ENCODE peak calls at places on chromosomes 2 and 18, in four cellular contexts. V is coronary artery, P is astrocyte of the spinal cord, F is AG04450. U is an unnamed sample.

GRCh38 chr2:211755187-211755586 is 783.4 kb downstream of the ERBB4 start:
- DNase-seq in V (no peak), P (no peak), F (no peak), U (no peak)

GRCh38 chr2:47811668-47812067 is 28.7 kb downstream of the MSH6 start:
- DNase-seq in P (no peak), F (no peak), V (no peak), U (no peak)

GRCh38 chr18:8895987-8896619 is 190.7 kb downstream of the MTCL1 start:
- DNase-seq in F (peak), P (peak), V (no peak), U (peak)

GRCh38 chr2:209519271-209519670 is 95.4 kb downstream of the MAP2 start:
- DNase-seq in F (no peak), P (no peak), V (no peak), U (no peak)

GRCh38 chr2:230323385-230324106 is 3.4 kb upstream of the SP140L start:
- DNase-seq in F (no peak), P (no peak), V (no peak), U (no peak)

GRCh38 chr2:239278361-239278760 is 122.5 kb downstream of the HDAC4 start:
- DNase-seq in F (no peak), P (no peak), V (no peak), U (no peak)

GRCh38 chr2:74567862-74568261 is 13.3 kb downstream of the DOK1 start:
- DNase-seq in F (no peak), P (peak), V (no peak), U (peak)

GRCh38 chr2:200877443-200877842 is 11.4 kb downstream of the PPIL3 start:
- DNase-seq in F (no peak), V (no peak), P (no peak), U (no peak)

GRCh38 chr2:223868005-223868404 is 30.6 kb upstream of the AP1S3 start:
- DNase-seq in P (no peak), F (no peak), V (no peak), U (no peak)

GRCh38 chr2:19706332-19706731 is 195.5 kb downstream of the TTC32 start:
- DNase-seq in P (no peak), F (no peak), V (no peak), U (no peak)

GRCh38 chr18:74082476-74083070 is 65.1 kb downstream of the FBXO15 start:
- DNase-seq in V (no peak), F (no peak), P (peak), U (peak)

GRCh38 chr2:48566582-48566981 is 36.6 kb downstream of the STON1 start:
- DNase-seq in F (no peak), P (peak), V (no peak), U (peak)

GRCh38 chr2:236853558-236853957 is 232.1 kb upstream of the COPS8 start:
- DNase-seq in P (no peak), F (no peak), V (peak), U (no peak)

GRCh38 chr2:201235865-201236811 is 24.2 kb upstream of the CASP8 start:
- DNase-seq in V (no peak), F (peak), P (peak), U (peak)

GRCh38 chr2:171670655-171671054 is 16.6 kb upstream of the DYNC1I2 start:
- DNase-seq in V (no peak), P (no peak), F (no peak), U (peak)

GRCh38 chr2:20391951-20392699 is 41.5 kb upstream of the PUM2 start:
- DNase-seq in V (no peak), P (no peak), F (no peak), U (no peak)

GRCh38 chr18:38458673-38459072 is 893.1 kb upstream of the CELF4 start:
- DNase-seq in V (no peak), F (no peak), P (no peak), U (no peak)

GRCh38 chr2:176079851-176080539 is 3.8 kb downstream of the EVX2 start:
- DNase-seq in F (no peak), V (peak), P (no peak), U (peak)

GRCh38 chr2:6957031-6957714 is 40.0 kb downstream of the RNF144A start:
- DNase-seq in P (no peak), F (no peak), V (no peak), U (no peak)

GRCh38 chr2:26652361-26653041 is 11.3 kb upstream of the CIB4 start:
- DNase-seq in V (peak), P (no peak), F (peak), U (peak)

GRCh38 chr18:62420513-62421209 is 95.6 kb downstream of the TNFRSF11A start:
- DNase-seq in P (peak), F (no peak), V (no peak), U (peak)

GRCh38 chr2:100675373-100675772 is 112.6 kb downstream of the PDCL3 start:
- DNase-seq in V (peak), F (no peak), P (no peak), U (no peak)

GRCh38 chr2:68432696-68433658 is 34.1 kb downstream of the FBXO48 start:
- DNase-seq in F (no peak), P (no peak), V (no peak), U (no peak)

GRCh38 chr2:85792783-85793441 is 39.1 kb downstream of the ATOH8 start:
- DNase-seq in F (peak), P (peak), V (no peak), U (peak)

GRCh38 chr2:231522418-231523180 is 7.6 kb downstream of the NMUR1 start:
- DNase-seq in P (no peak), V (no peak), F (peak), U (peak)

GRCh38 chr2:236745420-236746210 is 176.0 kb downstream of the ACKR3 start:
- DNase-seq in P (peak), V (no peak), F (no peak), U (peak)

GRCh38 chr2:154375625-154376020 is 322.9 kb upstream of the KCNJ3 start:
- DNase-seq in F (no peak), P (peak), V (no peak), U (peak)

GRCh38 chr2:62197017-62197586 is 1.2 kb downstream of the B3GNT2 start:
- DNase-seq in V (no peak), P (no peak), F (no peak), U (no peak)

GRCh38 chr2:172095146-172095904 is 7.4 kb downstream of the DLX2 start:
- DNase-seq in V (no peak), P (peak), F (peak), U (peak)

GRCh38 chr2:159035790-159036411 is 67.5 kb downstream of the TANC1 start:
- DNase-seq in V (no peak), P (peak), F (no peak), U (peak)

GRCh38 chr2:156327835-156328401 is 4.6 kb downstream of the NR4A2 start:
- DNase-seq in V (no peak), F (no peak), P (no peak), U (no peak)

GRCh38 chr2:112140413-112140802 is 2.2 kb downstream of the FBLN7 start:
- DNase-seq in V (no peak), P (no peak), F (no peak), U (no peak)

GRCh38 chr2:207844648-207845047 is 74.9 kb upstream of the FZD5 start:
- DNase-seq in P (no peak), V (no peak), F (no peak), U (no peak)

GRCh38 chr2:226552571-226553285 is 246.9 kb downstream of the IRS1 start:
- DNase-seq in P (no peak), F (no peak), V (no peak), U (no peak)

GRCh38 chr2:143674055-143674454 is 544.8 kb downstream of the ARHGAP15 start:
- DNase-seq in V (no peak), F (no peak), P (no peak), U (no peak)

GRCh38 chr2:136242687-136243277 is 124.8 kb upstream of the CXCR4 start:
- DNase-seq in F (no peak), P (no peak), V (no peak), U (no peak)

GRCh38 chr2:230614913-230615332 is 97.7 kb upstream of the CAB39 start:
- DNase-seq in F (no peak), P (no peak), V (no peak), U (no peak)

GRCh38 chr2:49811502-49811901 is 657.2 kb upstream of the FSHR start:
- DNase-seq in F (no peak), P (no peak), V (no peak), U (no peak)

GRCh38 chr2:85717308-85718005 is 23.3 kb downstream of the GNLY start:
- DNase-seq in P (no peak), V (peak), F (no peak), U (peak)

GRCh38 chr18:31424383-31424988 is 23.1 kb upstream of the DSG3 start:
- DNase-seq in P (peak), V (no peak), F (no peak), U (peak)
- TF ChIP-seq CTCF in P (peak), V (no peak), F (peak), U (peak)

GRCh38 chr2:96260404-96261260 is 5.2 kb downstream of the TMEM127 start:
- DNase-seq in F (peak), V (peak), P (peak), U (peak)
- TF ChIP-seq CTCF in F (peak), V (no peak), P (peak), U (peak)

DNA sequence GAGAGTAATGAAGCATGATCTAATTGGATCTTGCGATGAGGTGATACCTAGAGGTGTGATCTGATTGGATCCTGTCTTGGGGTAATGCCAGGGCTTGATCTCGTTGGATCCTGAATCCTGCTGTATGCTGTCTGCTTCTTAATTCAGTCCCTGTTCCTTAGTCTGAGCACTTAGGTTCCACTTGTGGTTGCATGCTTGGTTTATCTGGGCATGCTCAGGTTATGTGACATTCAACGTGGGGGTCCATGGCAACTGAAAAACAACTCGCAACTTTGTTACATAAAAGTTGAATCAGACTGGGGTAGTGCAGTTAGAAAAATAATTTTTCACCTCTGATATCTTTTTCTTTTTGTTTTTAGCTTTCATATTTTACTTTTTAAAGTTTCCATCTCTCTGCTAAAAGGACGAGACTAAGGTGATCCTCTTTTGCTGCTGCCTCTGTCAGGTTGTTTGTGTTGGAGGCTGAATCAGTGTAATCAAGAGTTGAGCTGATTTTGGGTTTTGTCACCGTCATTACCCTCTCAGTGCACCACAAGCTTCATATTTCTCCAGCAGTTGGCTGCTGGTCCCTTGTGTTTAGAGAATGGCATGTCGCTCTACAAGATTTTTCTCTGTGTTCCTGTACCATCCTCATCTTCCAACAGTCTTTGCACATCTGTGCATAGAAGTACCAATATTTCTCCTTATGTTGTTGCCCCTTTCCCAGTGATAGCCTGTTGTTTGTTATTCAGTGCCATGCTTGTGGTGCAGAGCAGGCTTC is 67.9 kb downstream of the NCOA1 start:
- DNase-seq in V (no peak), F (no peak), P (no peak), U (no peak)
- TF ChIP-seq CTCF in V (no peak), F (no peak), P (no peak), U (no peak)

GRCh38 chr2:10566021-10566420 is 117.9 kb upstream of the ODC1 start:
- DNase-seq in V (no peak), P (no peak), F (no peak), U (no peak)
- TF ChIP-seq CTCF in V (no peak), P (no peak), F (no peak), U (no peak)

GRCh38 chr2:216064014-216064630 is 17.5 kb downstream of the PECR start:
- DNase-seq in V (no peak), F (no peak), P (no peak), U (peak)
- TF ChIP-seq CTCF in V (no peak), F (no peak), P (peak), U (no peak)

DNA sequence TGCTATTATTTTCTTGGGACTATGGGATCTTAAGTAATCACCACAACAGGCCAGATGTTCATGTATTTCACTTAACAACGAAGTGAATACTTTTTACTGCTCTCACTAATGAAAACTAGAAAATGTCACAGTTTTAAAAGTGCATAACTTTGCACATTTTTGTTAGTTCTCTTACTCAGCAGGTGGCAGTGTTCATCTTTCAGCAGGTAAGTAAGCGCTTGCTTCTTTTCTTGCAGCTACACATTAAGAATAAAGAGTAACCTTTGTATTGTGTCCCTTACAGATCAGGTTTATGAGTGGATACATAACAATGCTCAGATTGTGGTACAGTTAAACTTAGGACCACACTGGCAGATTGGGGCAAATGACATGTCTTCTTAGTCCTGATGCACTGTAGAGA is 61.0 kb downstream of the DAW1 start:
- DNase-seq in P (no peak), F (no peak), V (no peak), U (no peak)
- TF ChIP-seq CTCF in P (no peak), F (no peak), V (no peak), U (no peak)